ENCODE peak calls at places on chromosomes 6 and 20, in nine cellular contexts. Y, T, A, H, F, D, B, J and S are unnamed samples. For H3K36me3 and H3K4me1, the result is how much of the 10 kb centered on the place peaks cover.

GRCh38 chr20:14984768-14985622 is 647.6 kb upstream of the FLRT3 start:
- DNase-seq in T (peak), A (no peak), Y (no peak), H (no peak), J (no peak), D (no peak), F (no peak), B (no peak), S (no peak)

GRCh38 chr20:31720486-31721407 is 1.9 kb downstream of the BCL2L1 start:
- DNase-seq in F (peak), B (no peak), Y (peak), H (peak), T (peak), D (no peak), J (no peak), A (no peak), S (no peak)

GRCh38 chr20:11814276-11814675 is 103.4 kb upstream of the BTBD3 start:
- DNase-seq in J (peak), Y (no peak), D (no peak), H (no peak), B (peak), T (no peak), F (no peak), A (peak), S (no peak)

GRCh38 chr6:93624408-93624807 is 205.0 kb upstream of the EPHA7 start:
- DNase-seq in H (no peak), D (no peak), J (no peak), A (no peak), B (no peak), T (no peak), F (no peak), Y (no peak), S (no peak)

GRCh38 chr6:134480593-134480992 is 162.7 kb upstream of the SGK1 start:
- DNase-seq in Y (no peak), H (no peak), A (peak), D (no peak), F (no peak), J (peak), B (peak), T (peak), S (no peak)

GRCh38 chr6:5636210-5637030 is 370.3 kb downstream of the NRN1 start:
- DNase-seq in J (no peak), B (no peak), T (no peak), H (no peak), F (no peak), Y (no peak), D (no peak), A (no peak), S (no peak)

GRCh38 chr6:153625089-153625488 is 414.0 kb upstream of the OPRM1 start:
- DNase-seq in F (peak), J (no peak), T (no peak), D (no peak), H (no peak), B (no peak), Y (no peak), A (peak), S (no peak)

GRCh38 chr20:8414611-8415274 is 282.7 kb downstream of the PLCB1 start:
- DNase-seq in F (peak), H (no peak), B (peak), T (no peak), D (no peak), J (peak), A (peak), Y (no peak), S (no peak)

GRCh38 chr6:84197708-84198107 is 29.7 kb downstream of the CEP162 start:
- DNase-seq in A (no peak), F (no peak), Y (no peak), J (no peak), H (no peak), T (peak), B (no peak), D (no peak), S (no peak)

GRCh38 chr6:72466971-72467566 is 154.8 kb upstream of the KCNQ5 start:
- DNase-seq in T (no peak), B (no peak), H (no peak), J (no peak), Y (no peak), D (no peak), A (no peak), F (no peak), S (no peak)

GRCh38 chr6:129744201-129744879 is 34.4 kb upstream of the ARHGAP18 start:
- DNase-seq in A (peak), B (peak), J (peak), F (peak), H (no peak), Y (no peak), D (no peak), T (peak), S (no peak)

GRCh38 chr6:156779206-156780116 is 2.3 kb downstream of the ARID1B start:
- DNase-seq in Y (peak), T (peak), F (peak), J (peak), D (peak), A (no peak), H (no peak), B (no peak), S (peak)

GRCh38 chr20:48149887-48150286 is 364.6 kb upstream of the SULF2 start:
- DNase-seq in T (no peak), A (no peak), F (no peak), D (no peak), B (no peak), H (no peak), Y (no peak), J (no peak), S (no peak)

GRCh38 chr6:5084192-5084786 is 852 bp upstream of the PPP1R3G start:
- DNase-seq in D (peak), Y (peak), T (no peak), F (no peak), H (no peak), B (no peak), A (no peak), J (no peak), S (peak)

GRCh38 chr6:130223508-130223907 is 757 bp upstream of the SAMD3 start:
- DNase-seq in T (no peak), Y (peak), D (no peak), B (no peak), J (peak), F (no peak), H (peak), A (no peak), S (no peak)

GRCh38 chr20:19820520-19821211 is 62.6 kb downstream of the RIN2 start:
- DNase-seq in Y (no peak), D (no peak), T (no peak), A (no peak), H (no peak), F (no peak), J (no peak), B (no peak), S (no peak)

GRCh38 chr6:138795809-138796469 is at the start of gene ECT2L:
- DNase-seq in B (no peak), A (peak), J (peak), T (peak), D (peak), H (no peak), F (no peak), Y (peak), S (peak)

GRCh38 chr20:10309326-10309725 is 90.7 kb downstream of the SNAP25 start:
- DNase-seq in B (peak), D (no peak), J (peak), Y (no peak), H (no peak), F (peak), T (peak), A (peak), S (no peak)

GRCh38 chr6:45563092-45563491 is 185.4 kb upstream of the SUPT3H start:
- DNase-seq in Y (no peak), B (no peak), H (no peak), J (no peak), T (no peak), F (no peak), D (no peak), A (peak), S (no peak)

GRCh38 chr6:145290122-145290521 is 445.2 kb downstream of the EPM2A start:
- DNase-seq in F (no peak), J (no peak), D (no peak), A (no peak), T (no peak), B (no peak), H (no peak), Y (no peak), S (no peak)

GRCh38 chr6:113594726-113595125 is 262.4 kb upstream of the MARCKS start:
- DNase-seq in D (no peak), F (no peak), J (peak), B (no peak), Y (no peak), H (no peak), A (no peak), T (no peak), S (no peak)

GRCh38 chr6:57315851-57316250 is 1.6 kb upstream of the PRIM2 start:
- DNase-seq in A (no peak), T (no peak), H (no peak), F (no peak), B (no peak), D (no peak), Y (no peak), J (no peak), S (no peak)

GRCh38 chr6:108168026-108168463 is 2.2 kb downstream of the NR2E1 start:
- DNase-seq in H (no peak), B (no peak), T (no peak), Y (no peak), J (no peak), D (no peak), A (no peak), F (no peak), S (no peak)
- H3K4me3 ChIP-seq in H (peak), B (no peak), T (no peak), Y (no peak), J (no peak), D (peak), A (no peak), F (no peak), S (no peak)

DNA sequence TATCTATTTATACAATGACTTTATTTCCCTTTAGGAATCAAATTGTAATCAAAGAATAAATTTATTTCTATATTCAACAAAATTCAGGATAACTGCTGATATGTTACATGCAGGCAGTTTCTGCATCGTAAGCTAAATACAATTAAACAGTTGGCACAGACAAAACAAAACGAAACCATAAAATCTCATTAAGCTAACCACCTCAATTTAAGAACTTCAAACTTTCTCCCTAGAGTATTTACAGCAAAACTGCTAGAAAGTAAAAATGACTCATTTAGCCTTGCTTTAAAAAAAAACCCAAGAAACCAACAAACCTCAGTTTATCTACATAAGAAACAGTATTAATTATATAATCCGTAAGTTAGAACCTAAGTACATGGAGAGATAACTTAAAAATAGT is 17.1 kb downstream of the SSR1 start:
- DNase-seq in Y (no peak), H (no peak), D (no peak), T (no peak), F (no peak), J (no peak), A (no peak), B (no peak), S (no peak)
- H3K36me3 ChIP-seq in Y (under half), H (under half), D (half or more), T (under half), F (half or more), J (half or more), A (under half), B (under half), S (under half)

GRCh38 chr20:45359406-45360148 is 3.4 kb upstream of the SYS1 start:
- DNase-seq in D (no peak), B (no peak), T (peak), A (peak), J (peak), H (no peak), Y (peak), F (peak), S (no peak)
- H3K4me1 ChIP-seq in D (under half), B (under half), T (under half), A (under half), J (half or more), H (under half), Y (under half), F (half or more), S (under half)

GRCh38 chr6:52587001-52587400 is 10.1 kb upstream of the TRAM2 start:
- DNase-seq in T (no peak), Y (no peak), A (no peak), F (no peak), B (no peak), H (no peak), D (no peak), J (no peak), S (no peak)

GRCh38 chr6:52590634-52590985 is 13.8 kb upstream of the TRAM2 start:
- DNase-seq in B (peak), D (no peak), T (no peak), H (no peak), J (no peak), A (peak), Y (no peak), F (no peak), S (no peak)

GRCh38 chr6:52591832-52592231 is 15.0 kb upstream of the TRAM2 start:
- DNase-seq in A (no peak), Y (no peak), H (no peak), B (no peak), F (no peak), J (no peak), T (no peak), D (no peak), S (no peak)

GRCh38 chr6:52588710-52589091 is 11.8 kb upstream of the TRAM2 start:
- DNase-seq in J (no peak), H (no peak), T (peak), F (no peak), D (no peak), A (no peak), Y (no peak), B (no peak), S (no peak)

DNA sequence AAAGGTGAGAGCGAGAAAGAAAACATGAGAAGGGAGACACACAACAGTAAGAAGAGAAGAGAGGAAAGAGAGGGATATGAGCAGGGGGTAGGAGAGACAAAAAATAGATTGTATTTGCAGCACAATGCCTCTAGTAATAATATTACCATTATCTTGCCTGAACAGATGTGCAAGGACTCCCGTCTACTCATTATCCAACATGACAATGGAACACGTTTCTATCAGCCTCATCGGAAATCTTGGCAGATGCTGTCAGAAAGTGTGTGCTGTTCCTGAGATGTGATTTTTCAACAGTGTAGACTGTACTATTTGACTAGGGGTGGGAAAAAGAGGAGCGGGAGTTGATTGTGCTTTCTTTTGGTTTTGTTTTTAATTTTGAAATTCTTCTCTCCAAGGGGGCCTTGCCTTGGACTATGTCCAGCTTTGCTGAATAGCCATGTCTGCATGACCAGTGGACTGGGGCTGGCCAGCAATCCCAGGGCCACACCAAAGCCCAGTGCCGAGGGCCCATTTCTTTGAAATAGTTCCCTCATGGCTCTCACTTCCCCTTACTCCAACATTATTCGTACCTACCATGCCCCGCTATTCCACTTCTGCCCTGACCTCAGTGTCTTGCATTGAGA is 11.3 kb upstream of the TRAM2 start:
- DNase-seq in T (no peak), F (no peak), Y (no peak), A (no peak), H (no peak), J (no peak), D (no peak), B (no peak), S (no peak)
- H3K4me3 ChIP-seq in T (no peak), F (no peak), Y (no peak), A (no peak), H (no peak), J (no peak), D (no peak), B (no peak), S (no peak)

GRCh38 chr20:41196653-41197225 is 59.4 kb downstream of the PLCG1 start:
- DNase-seq in H (no peak), Y (no peak), T (no peak), D (no peak), B (no peak), F (no peak), A (no peak), J (no peak), S (no peak)

GRCh38 chr20:41202426-41202825 is 65.1 kb downstream of the PLCG1 start:
- DNase-seq in J (no peak), F (no peak), Y (no peak), A (no peak), H (no peak), D (no peak), B (no peak), T (no peak), S (no peak)

GRCh38 chr20:41200446-41201202 is 63.3 kb downstream of the PLCG1 start:
- DNase-seq in H (no peak), J (no peak), D (no peak), Y (no peak), T (peak), A (no peak), B (no peak), F (peak), S (no peak)

GRCh38 chr20:41201760-41202159 is 64.4 kb downstream of the PLCG1 start:
- DNase-seq in Y (no peak), H (no peak), T (no peak), F (no peak), A (no peak), J (no peak), D (no peak), B (no peak), S (no peak)

DNA sequence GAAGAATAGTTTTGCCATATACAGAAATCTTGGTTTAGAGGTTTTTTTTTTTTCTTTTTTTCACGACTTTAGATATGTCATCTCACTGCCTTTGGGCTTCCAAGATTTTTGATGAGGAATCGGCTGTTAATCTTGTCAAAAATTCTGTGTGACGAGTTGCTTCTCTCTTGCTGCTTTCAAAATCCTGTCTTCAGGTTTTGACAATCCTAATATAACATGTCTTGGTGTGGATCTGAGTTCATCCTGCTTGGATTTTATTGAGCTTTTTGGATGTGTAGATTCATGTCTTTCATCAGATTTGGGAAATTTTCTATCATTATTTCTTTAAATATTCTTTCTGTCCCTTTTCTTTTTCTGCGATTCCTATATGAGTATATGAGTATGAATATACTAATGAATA is 61.1 kb downstream of the PLCG1 start:
- DNase-seq in J (no peak), F (no peak), Y (no peak), H (no peak), T (no peak), B (no peak), D (no peak), A (no peak), S (no peak)
- H3K36me3 ChIP-seq in J (under half), F (under half), Y (under half), H (under half), T (under half), B (under half), D (under half), A (under half), S (under half)

DNA sequence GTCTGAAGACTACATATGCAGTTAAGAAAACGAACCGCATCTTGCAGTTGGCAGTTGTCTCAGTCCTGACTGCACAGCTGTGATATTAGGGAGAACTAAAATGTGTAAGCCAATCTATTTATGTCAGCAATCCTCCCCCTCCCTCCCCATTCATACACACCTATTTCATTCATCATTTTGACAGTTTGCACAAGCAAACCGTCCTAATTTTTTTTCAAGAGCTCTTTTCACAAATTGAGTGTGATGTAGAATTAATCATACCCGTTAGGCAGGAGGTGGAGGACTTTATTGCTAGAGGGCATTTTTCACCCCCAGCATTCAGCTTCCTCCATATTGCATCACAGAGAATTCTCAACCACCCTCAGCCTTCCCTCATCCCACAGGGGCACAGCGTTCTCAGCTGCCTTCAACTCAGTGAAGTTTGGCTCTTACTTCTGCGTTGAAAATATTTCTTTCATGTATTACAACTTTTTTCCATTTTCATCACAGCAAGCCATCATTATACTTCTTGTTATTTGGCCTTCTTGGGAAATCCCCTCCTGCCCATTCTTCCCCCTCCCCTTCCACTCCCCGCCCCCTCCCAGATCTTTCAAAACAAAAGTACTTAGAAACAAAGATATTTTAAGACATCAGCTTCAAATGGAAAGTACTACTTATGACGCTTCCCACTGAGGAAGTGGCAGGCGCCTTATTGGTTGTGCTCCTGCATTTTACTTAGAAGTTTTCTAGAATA is 37.5 kb downstream of the NOX3 start:
- DNase-seq in J (peak), A (peak), B (peak), H (peak), T (peak), F (peak), Y (peak), D (peak), S (peak)
- H3K4me1 ChIP-seq in J (under half), A (under half), B (under half), H (under half), T (under half), F (under half), Y (under half), D (under half), S (under half)

GRCh38 chr20:62246431-62246830 is 8.1 kb downstream of the OSBPL2 start:
- DNase-seq in T (no peak), B (no peak), D (no peak), A (no peak), F (no peak), H (no peak), J (no peak), Y (no peak), S (no peak)

GRCh38 chr20:62243906-62244515 is 5.7 kb downstream of the OSBPL2 start:
- DNase-seq in J (no peak), T (no peak), Y (no peak), A (no peak), F (no peak), B (no peak), H (no peak), D (no peak), S (no peak)

GRCh38 chr20:62243106-62243505 is 4.8 kb downstream of the OSBPL2 start:
- DNase-seq in A (no peak), F (no peak), B (no peak), D (no peak), Y (no peak), T (no peak), J (no peak), H (no peak), S (no peak)

GRCh38 chr20:62245911-62246280 is 7.6 kb downstream of the OSBPL2 start:
- DNase-seq in Y (no peak), B (no peak), T (no peak), F (no peak), D (no peak), H (no peak), A (no peak), J (no peak), S (no peak)

DNA sequence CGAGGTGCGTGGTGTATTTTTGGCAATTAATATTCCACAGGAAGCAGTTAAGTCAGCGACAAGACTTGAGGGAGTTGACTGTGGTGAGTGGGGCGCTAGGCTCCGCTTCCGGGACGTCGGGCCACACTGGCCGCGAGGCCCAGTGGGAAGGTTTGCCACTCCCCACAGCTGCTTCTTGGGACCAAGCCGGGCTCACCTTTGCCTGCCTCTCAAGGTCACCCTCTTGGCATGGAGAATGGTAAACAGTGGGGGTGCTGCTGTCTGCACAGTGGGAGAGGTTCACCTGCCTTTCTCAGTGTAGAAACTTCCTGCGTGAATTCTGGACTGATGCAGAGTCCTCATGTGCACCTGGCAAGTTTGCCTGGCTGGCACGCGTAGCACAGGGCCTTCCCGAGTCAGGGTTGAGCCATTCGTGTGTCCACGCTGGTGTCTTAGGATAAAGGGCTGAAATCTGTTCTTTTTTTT is 6.4 kb downstream of the OSBPL2 start:
- DNase-seq in B (no peak), A (no peak), F (no peak), D (no peak), J (no peak), Y (no peak), T (no peak), H (no peak), S (no peak)
- H3K4me3 ChIP-seq in B (no peak), A (no peak), F (no peak), D (no peak), J (no peak), Y (no peak), T (no peak), H (no peak), S (no peak)